ENCODE peak calls at places on chromosomes 6 and 20, in eight cellular contexts. T is CD4-positive, alpha-beta T cell; V is mucosa of gallbladder; S is EH; U is activated T-cell treated with anti-CD3 and anti-CD28 coated beads, Interleukin-2, amount 50 U/mL, for 72 hours; Q is T-cell; M is SJSA1; O is A673. H is an unnamed sample.

GRCh38 chr6:152863618-152864326 is 113.2 kb downstream of the VIP start:
- DNase-seq in T (peak), V (peak), S (peak), U (peak), Q (peak), M (peak), O (peak), H (peak)

GRCh38 chr6:34115396-34116314 is 30.2 kb downstream of the GRM4 start:
- DNase-seq in T (no peak), V (peak), S (peak), U (peak), Q (no peak), M (no peak), O (peak), H (peak)

GRCh38 chr20:9930142-9930541 is 91.3 kb upstream of the PAK5 start:
- DNase-seq in T (no peak), V (no peak), S (no peak), U (no peak), Q (no peak), M (no peak), O (no peak), H (no peak)

GRCh38 chr6:168756009-168756634 is 315.1 kb downstream of the SMOC2 start:
- DNase-seq in T (no peak), V (no peak), S (no peak), U (no peak), Q (no peak), M (no peak), O (peak), H (no peak)

GRCh38 chr20:24769878-24770627 is 179.0 kb upstream of the CST7 start:
- DNase-seq in T (no peak), V (no peak), S (no peak), U (no peak), Q (no peak), M (no peak), O (no peak), H (no peak)

GRCh38 chr20:24501764-24502163 is 32.3 kb downstream of the SYNDIG1 start:
- DNase-seq in T (no peak), V (no peak), S (no peak), U (no peak), Q (no peak), M (no peak), O (no peak), H (no peak)

GRCh38 chr6:30267423-30267822 is 54.2 kb upstream of the TRIM26 start:
- DNase-seq in T (no peak), V (no peak), S (no peak), U (no peak), Q (no peak), M (no peak), O (no peak), H (no peak)

GRCh38 chr20:44089987-44090674 is 96.9 kb downstream of the JPH2 start:
- DNase-seq in T (no peak), V (peak), S (peak), U (no peak), Q (no peak), M (peak), O (peak), H (peak)

GRCh38 chr20:37971561-37972127 is 61.6 kb downstream of the TTI1 start:
- DNase-seq in T (no peak), V (no peak), S (no peak), U (no peak), Q (no peak), M (no peak), O (no peak), H (no peak)

GRCh38 chr6:83176256-83176655 is 16.8 kb downstream of the PGM3 start:
- DNase-seq in T (no peak), V (no peak), S (peak), U (no peak), Q (no peak), M (no peak), O (no peak), H (no peak)

H was measured in NAMALWA.